ENCODE peak calls at places on chromosomes 2 and 18, in nine cellular contexts. Y is kidney, H is A673, U is IMR-90, X is PC-3, R is tibial nerve, F is psoas muscle, A is HCT116, W is right lobe of liver. L is an unnamed sample. For H3K36me3, the result is how much of the 10 kb centered on the place peaks cover.

GRCh38 chr2:57156231-57156924 is 890.2 kb upstream of the VRK2 start:
- DNase-seq in Y (no peak), H (no peak), U (no peak), X (no peak), R (no peak), F (no peak), A (no peak), W (no peak), L (no peak)

GRCh38 chr2:30666307-30666874 is 140.9 kb downstream of the CAPN13 start:
- DNase-seq in Y (no peak), H (peak), U (peak), X (peak), R (no peak), F (no peak), A (no peak), W (no peak), L (no peak)

GRCh38 chr18:44039216-44039615 is 641.5 kb upstream of the SETBP1 start:
- DNase-seq in Y (no peak), H (no peak), U (no peak), X (no peak), R (no peak), F (no peak), A (no peak), W (no peak), L (no peak)

GRCh38 chr2:9018534-9018933 is 15.1 kb upstream of the MBOAT2 start:
- DNase-seq in Y (no peak), H (no peak), U (no peak), X (no peak), R (no peak), F (no peak), A (no peak), W (no peak), L (no peak)

GRCh38 chr18:5309888-5310470 is 14.5 kb upstream of the ZBTB14 start:
- DNase-seq in Y (no peak), H (no peak), U (no peak), X (no peak), R (no peak), F (no peak), A (no peak), W (no peak), L (no peak)

GRCh38 chr18:23837591-23837990 is 148.3 kb downstream of the LAMA3 start:
- DNase-seq in Y (no peak), H (peak), U (peak), X (no peak), R (no peak), F (no peak), A (no peak), W (no peak), L (no peak)

GRCh38 chr2:7256377-7256776 is 339.2 kb downstream of the RNF144A start:
- DNase-seq in Y (no peak), H (no peak), U (no peak), X (peak), R (no peak), F (no peak), A (no peak), W (no peak), L (no peak)

GRCh38 chr2:203685789-203686433 is 20.5 kb upstream of the CD28 start:
- DNase-seq in Y (no peak), H (no peak), U (no peak), X (no peak), R (no peak), F (no peak), A (no peak), W (no peak), L (no peak)

GRCh38 chr2:65045651-65046050 is 10.6 kb upstream of the CEP68 start:
- DNase-seq in Y (no peak), H (no peak), U (peak), X (no peak), R (no peak), F (no peak), A (no peak), W (no peak), L (no peak)

GRCh38 chr18:21571763-21572162 is 28.7 kb downstream of the ESCO1 start:
- DNase-seq in Y (no peak), H (peak), U (no peak), X (no peak), R (no peak), F (no peak), A (no peak), W (no peak), L (no peak)

GRCh38 chr2:72028996-72029395 is 118.7 kb downstream of the CYP26B1 start:
- DNase-seq in Y (no peak), H (no peak), U (no peak), X (no peak), R (no peak), F (no peak), A (no peak), W (peak), L (no peak)

DNA sequence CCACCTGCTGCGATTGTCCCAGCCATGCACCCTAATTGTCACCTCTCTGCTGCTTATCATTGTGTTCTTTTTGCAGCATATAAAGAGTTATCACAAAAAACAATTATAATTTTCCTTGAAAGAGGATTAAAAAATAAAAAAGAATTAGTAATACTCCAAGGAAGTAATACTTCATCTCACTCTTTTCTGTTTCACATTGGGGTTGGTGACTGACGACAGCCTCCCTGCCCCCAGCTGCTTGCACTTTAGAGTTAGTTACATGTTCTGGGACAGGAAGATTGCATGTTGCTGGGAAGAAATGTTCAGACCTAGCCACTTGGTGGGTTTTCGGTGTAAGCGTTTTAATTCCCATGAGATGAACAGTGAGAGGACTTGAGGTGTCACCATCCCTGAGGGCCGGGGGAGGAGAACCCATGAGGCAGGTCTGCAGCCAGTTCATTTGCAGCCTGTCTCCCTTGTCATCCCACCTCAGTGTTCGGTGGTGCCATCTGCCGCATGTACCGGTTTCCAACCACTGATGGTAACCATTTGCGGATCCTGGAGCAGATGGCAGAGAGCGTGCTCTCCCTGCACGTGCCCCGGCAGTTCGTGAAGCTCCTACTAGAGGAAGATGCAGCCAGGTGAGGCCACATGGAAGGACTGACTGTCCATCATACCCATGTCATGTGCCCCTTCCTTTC is 69.1 kb downstream of the COA5 start:
- DNase-seq in Y (no peak), H (no peak), U (no peak), X (no peak), R (no peak), F (no peak), A (no peak), W (no peak), L (no peak)
- H3K36me3 ChIP-seq in Y (under half), H (under half), U (under half), X (under half), R (half or more), F (half or more), A (under half), W (under half), L (under half)

GRCh38 chr2:33347856-33348255 is 128.6 kb upstream of the RASGRP3 start:
- DNase-seq in Y (no peak), H (no peak), U (no peak), X (no peak), R (no peak), F (no peak), A (no peak), W (no peak), L (no peak)

GRCh38 chr2:33343387-33343895 is 133.0 kb upstream of the RASGRP3 start:
- DNase-seq in Y (no peak), H (no peak), U (no peak), X (no peak), R (no peak), F (no peak), A (no peak), W (no peak), L (no peak)

GRCh38 chr2:33342705-33343104 is 133.7 kb upstream of the RASGRP3 start:
- DNase-seq in Y (no peak), H (no peak), U (no peak), X (no peak), R (no peak), F (no peak), A (no peak), W (no peak), L (no peak)

GRCh38 chr2:33342171-33342570 is 134.3 kb upstream of the RASGRP3 start:
- DNase-seq in Y (no peak), H (no peak), U (no peak), X (peak), R (no peak), F (no peak), A (no peak), W (no peak), L (no peak)

GRCh38 chr2:33344230-33344629 is 132.2 kb upstream of the RASGRP3 start:
- DNase-seq in Y (no peak), H (no peak), U (no peak), X (no peak), R (no peak), F (no peak), A (no peak), W (no peak), L (no peak)
- H3K27ac ChIP-seq in Y (no peak), H (no peak), U (no peak), X (no peak), R (no peak), F (no peak), A (no peak), W (no peak), L (no peak)

GRCh38 chr2:60746318-60746717 is 9.8 kb upstream of the PAPOLG start:
- DNase-seq in Y (no peak), H (no peak), U (no peak), X (no peak), R (no peak), F (no peak), A (no peak), W (no peak), L (no peak)
- TF ChIP-seq CTCF in Y (no peak), H (no peak), U (no peak), X (no peak), R (no peak), F (no peak), A (no peak), W (no peak), L (no peak)

DNA sequence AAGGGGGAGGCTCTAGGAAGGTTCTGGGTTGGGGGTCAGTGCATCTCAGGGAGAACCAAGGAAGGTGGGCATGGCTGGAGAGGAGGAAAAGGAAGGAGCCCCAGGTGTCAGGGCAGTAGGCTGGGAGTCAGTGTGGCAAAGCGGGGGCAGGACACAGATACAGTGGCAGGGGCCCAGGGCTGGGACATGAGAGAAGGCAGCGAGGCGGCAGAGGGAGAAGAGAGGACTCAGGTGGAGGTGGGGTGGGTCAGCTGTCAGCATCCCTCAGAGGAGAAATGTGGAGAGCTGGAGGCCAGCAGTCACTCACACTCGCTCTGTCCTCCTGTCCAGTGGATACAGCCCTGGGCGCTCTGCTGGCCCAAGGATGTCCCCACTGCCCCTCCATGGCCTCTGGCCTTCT is 5.6 kb upstream of the GMPPA start:
- DNase-seq in Y (no peak), H (no peak), U (no peak), X (no peak), R (no peak), F (no peak), A (no peak), W (no peak), L (no peak)
- H3K36me3 ChIP-seq in Y (under half), H (under half), U (under half), X (under half), R (under half), F (half or more), A (under half), W (under half), L (under half)

GRCh38 chr2:207952564-207953345 is 72.6 kb downstream of the PLEKHM3 start:
- DNase-seq in Y (no peak), H (no peak), U (no peak), X (no peak), R (no peak), F (no peak), A (no peak), W (no peak), L (no peak)
- H3K27ac ChIP-seq in Y (no peak), H (no peak), U (no peak), X (no peak), R (no peak), F (no peak), A (no peak), W (no peak), L (no peak)

GRCh38 chr2:190167702-190168101 is 105.2 kb upstream of the MSTN start:
- DNase-seq in Y (no peak), H (no peak), U (no peak), X (no peak), R (no peak), F (no peak), A (no peak), W (no peak), L (no peak)
- TF ChIP-seq CTCF in Y (no peak), H (no peak), U (no peak), X (no peak), R (no peak), F (no peak), A (no peak), W (no peak), L (no peak)

GRCh38 chr2:11808016-11808400 is 61.6 kb downstream of the LPIN1 start:
- DNase-seq in Y (no peak), H (no peak), U (no peak), X (no peak), R (no peak), F (no peak), A (no peak), W (no peak), L (no peak)

GRCh38 chr2:11811036-11811654 is 64.7 kb downstream of the LPIN1 start:
- DNase-seq in Y (no peak), H (no peak), U (no peak), X (no peak), R (no peak), F (no peak), A (no peak), W (no peak), L (no peak)

GRCh38 chr2:11812466-11813100 is 66.2 kb downstream of the LPIN1 start:
- DNase-seq in Y (no peak), H (no peak), U (no peak), X (no peak), R (no peak), F (no peak), A (no peak), W (no peak), L (no peak)

GRCh38 chr2:11809586-11810236 is 63.3 kb downstream of the LPIN1 start:
- DNase-seq in Y (no peak), H (no peak), U (no peak), X (no peak), R (no peak), F (no peak), A (no peak), W (no peak), L (no peak)

GRCh38 chr2:11810237-11810977 is 64.0 kb downstream of the LPIN1 start:
- DNase-seq in Y (no peak), H (no peak), U (no peak), X (no peak), R (no peak), F (no peak), A (no peak), W (no peak), L (no peak)
- H3K36me3 ChIP-seq in Y (under half), H (under half), U (under half), X (under half), R (half or more), F (half or more), A (under half), W (under half), L (under half)

GRCh38 chr2:174827371-174828369 is 63.4 kb upstream of the CHRNA1 start:
- DNase-seq in Y (no peak), H (no peak), U (peak), X (peak), R (no peak), F (no peak), A (no peak), W (no peak), L (no peak)
- H3K27ac ChIP-seq in Y (no peak), H (no peak), U (peak), X (peak), R (no peak), F (no peak), A (no peak), W (no peak), L (peak)

GRCh38 chr2:192148241-192148619 is 46.5 kb downstream of the TMEFF2 start:
- DNase-seq in Y (no peak), H (no peak), U (no peak), X (no peak), R (no peak), F (no peak), A (no peak), W (no peak), L (no peak)

GRCh38 chr2:192150166-192150565 is 44.6 kb downstream of the TMEFF2 start:
- DNase-seq in Y (no peak), H (no peak), U (no peak), X (no peak), R (no peak), F (no peak), A (no peak), W (no peak), L (no peak)

GRCh38 chr2:192151848-192152247 is 42.9 kb downstream of the TMEFF2 start:
- DNase-seq in Y (no peak), H (peak), U (peak), X (no peak), R (no peak), F (no peak), A (no peak), W (no peak), L (no peak)

GRCh38 chr2:192146069-192147006 is 48.4 kb downstream of the TMEFF2 start:
- DNase-seq in Y (no peak), H (peak), U (peak), X (peak), R (no peak), F (no peak), A (no peak), W (no peak), L (no peak)

DNA sequence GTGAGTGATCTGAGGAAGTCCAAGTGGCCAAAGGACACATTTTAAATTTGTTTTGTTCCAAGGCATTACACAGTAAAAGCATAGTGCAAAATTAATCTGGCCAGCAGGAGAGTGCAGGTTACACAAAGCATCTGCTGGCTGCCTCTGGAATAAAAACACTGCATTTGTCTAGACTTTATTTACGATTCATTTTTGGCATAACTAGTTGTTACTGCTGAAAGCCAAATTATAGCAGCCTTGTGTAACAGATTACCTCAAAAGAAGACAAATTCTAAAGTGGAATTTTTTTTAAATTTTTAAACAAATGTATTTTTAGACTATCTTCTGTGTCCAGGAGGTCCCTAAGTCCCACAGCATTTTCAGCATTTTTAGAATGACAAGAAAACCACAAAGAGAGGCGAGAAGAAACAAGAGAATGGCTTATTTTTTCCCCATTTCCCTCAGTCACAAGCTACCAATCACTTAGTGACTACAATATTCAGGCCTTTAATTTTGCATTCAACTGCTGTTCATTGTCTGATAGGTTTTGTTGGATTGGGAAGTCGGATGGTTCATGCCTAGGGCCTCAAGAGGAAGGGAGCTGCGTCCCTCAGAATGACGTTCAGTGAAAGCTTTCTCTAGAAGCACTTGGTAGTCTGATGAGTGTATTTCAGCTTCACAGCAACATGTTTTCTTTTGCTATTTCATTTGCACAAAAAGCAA is 46.0 kb downstream of the TMEFF2 start:
- DNase-seq in Y (no peak), H (no peak), U (peak), X (no peak), R (no peak), F (no peak), A (no peak), W (no peak), L (no peak)
- TF ChIP-seq CTCF in Y (no peak), H (no peak), U (no peak), X (no peak), R (no peak), F (no peak), A (no peak), W (no peak), L (no peak)

DNA sequence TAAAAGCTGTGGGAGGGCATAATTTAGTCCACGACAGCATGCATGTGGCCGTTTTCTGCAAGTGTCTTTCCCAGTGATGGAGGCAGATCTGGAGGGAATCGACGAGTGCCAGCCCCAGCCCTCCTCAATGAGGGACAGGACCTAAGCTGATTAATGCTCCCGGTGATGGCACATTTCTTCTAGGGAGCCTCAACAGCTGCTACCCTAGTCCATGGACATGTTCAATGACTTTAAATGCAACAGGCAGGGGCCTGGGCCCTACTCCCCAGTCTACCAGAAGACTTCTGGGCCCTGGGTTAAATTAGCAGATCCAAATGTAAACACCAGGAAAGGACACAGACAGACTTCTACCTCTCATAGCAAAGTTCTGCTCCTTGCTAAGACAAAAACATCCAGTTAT is 155.1 kb downstream of the ACTR3 start:
- DNase-seq in Y (no peak), H (no peak), U (no peak), X (no peak), R (no peak), F (no peak), A (no peak), W (no peak), L (no peak)
- H3K36me3 ChIP-seq in Y (under half), H (under half), U (under half), X (under half), R (under half), F (under half), A (under half), W (under half), L (under half)

L was measured in breast epithelium.